ENCODE peak calls at places on chromosomes 2 and 18, in seven cellular contexts. One of them, this sample, is unnamed.
A peak's percentile ranks its signal among the peaks of the same experiment; 100 is the strongest.

GRCh38 chr2:54878182-54878581 is 154.7 kb downstream of the EML6 start:
- DNase-seq in activated T-helper 1 cell treated with anti-CD3 and anti-CD28 coated beads, Interleukin-2, amount 50 U/mL, for 16 hours: no peak
- DNase-seq in HT1080: no peak
- DNase-seq in nephron progenitor cell: no peak
- DNase-seq in left cardiac atrium: no peak
- DNase-seq in OCI-LY7: no peak
- DNase-seq in PC-9: no peak
- DNase-seq in this sample: no peak

GRCh38 chr2:118969734-118970395 is 27.9 kb downstream of the MARCO start:
- DNase-seq in left cardiac atrium: no peak
- DNase-seq in nephron progenitor cell: no peak
- DNase-seq in PC-9: peak; percentile 63
- DNase-seq in activated T-helper 1 cell treated with anti-CD3 and anti-CD28 coated beads, Interleukin-2, amount 50 U/mL, for 16 hours: no peak
- DNase-seq in HT1080: no peak
- DNase-seq in OCI-LY7: no peak
- DNase-seq in this sample: no peak

GRCh38 chr2:219386532-219387280 is 1.0 kb downstream of the DNPEP start:
- DNase-seq in OCI-LY7: peak; percentile 6
- DNase-seq in HT1080: no peak
- DNase-seq in left cardiac atrium: no peak
- DNase-seq in PC-9: no peak
- DNase-seq in activated T-helper 1 cell treated with anti-CD3 and anti-CD28 coated beads, Interleukin-2, amount 50 U/mL, for 16 hours: no peak
- DNase-seq in nephron progenitor cell: no peak
- DNase-seq in this sample: no peak

GRCh38 chr2:67854798-67855197 is 208.0 kb downstream of the C1D start:
- DNase-seq in activated T-helper 1 cell treated with anti-CD3 and anti-CD28 coated beads, Interleukin-2, amount 50 U/mL, for 16 hours: no peak
- DNase-seq in HT1080: no peak
- DNase-seq in nephron progenitor cell: no peak
- DNase-seq in PC-9: no peak
- DNase-seq in left cardiac atrium: no peak
- DNase-seq in OCI-LY7: peak; percentile 7
- DNase-seq in this sample: no peak

GRCh38 chr2:214365549-214365948 is 45.3 kb upstream of the VWC2L start:
- DNase-seq in left cardiac atrium: no peak
- DNase-seq in OCI-LY7: no peak
- DNase-seq in HT1080: no peak
- DNase-seq in nephron progenitor cell: no peak
- DNase-seq in activated T-helper 1 cell treated with anti-CD3 and anti-CD28 coated beads, Interleukin-2, amount 50 U/mL, for 16 hours: no peak
- DNase-seq in PC-9: no peak
- DNase-seq in this sample: no peak

GRCh38 chr18:74652392-74652988 is 54.8 kb downstream of the ZNF407 start:
- DNase-seq in left cardiac atrium: no peak
- DNase-seq in OCI-LY7: peak; percentile 43
- DNase-seq in HT1080: peak; percentile 50
- DNase-seq in nephron progenitor cell: no peak
- DNase-seq in PC-9: no peak
- DNase-seq in activated T-helper 1 cell treated with anti-CD3 and anti-CD28 coated beads, Interleukin-2, amount 50 U/mL, for 16 hours: no peak
- DNase-seq in this sample: no peak

GRCh38 chr2:175690113-175690716 is 311.9 kb downstream of the LNPK start:
- DNase-seq in OCI-LY7: peak; percentile 52
- DNase-seq in PC-9: peak; percentile 64
- DNase-seq in left cardiac atrium: no peak
- DNase-seq in activated T-helper 1 cell treated with anti-CD3 and anti-CD28 coated beads, Interleukin-2, amount 50 U/mL, for 16 hours: no peak
- DNase-seq in HT1080: peak; percentile 58
- DNase-seq in nephron progenitor cell: peak; percentile 41
- DNase-seq in this sample: no peak

GRCh38 chr2:137333386-137333972 is 568.1 kb downstream of the THSD7B start:
- DNase-seq in activated T-helper 1 cell treated with anti-CD3 and anti-CD28 coated beads, Interleukin-2, amount 50 U/mL, for 16 hours: no peak
- DNase-seq in PC-9: no peak
- DNase-seq in OCI-LY7: no peak
- DNase-seq in nephron progenitor cell: no peak
- DNase-seq in left cardiac atrium: no peak
- DNase-seq in HT1080: peak; percentile 12
- DNase-seq in this sample: no peak

GRCh38 chr2:237429761-237430160 is 15.8 kb upstream of the COL6A3 start:
- DNase-seq in activated T-helper 1 cell treated with anti-CD3 and anti-CD28 coated beads, Interleukin-2, amount 50 U/mL, for 16 hours: no peak
- DNase-seq in left cardiac atrium: no peak
- DNase-seq in HT1080: peak; percentile 45
- DNase-seq in PC-9: no peak
- DNase-seq in OCI-LY7: no peak
- DNase-seq in nephron progenitor cell: no peak
- DNase-seq in this sample: no peak

GRCh38 chr2:168706806-168707205 is 95.6 kb upstream of the NOSTRIN start:
- DNase-seq in OCI-LY7: no peak
- DNase-seq in HT1080: no peak
- DNase-seq in activated T-helper 1 cell treated with anti-CD3 and anti-CD28 coated beads, Interleukin-2, amount 50 U/mL, for 16 hours: no peak
- DNase-seq in left cardiac atrium: no peak
- DNase-seq in PC-9: no peak
- DNase-seq in nephron progenitor cell: no peak
- DNase-seq in this sample: no peak

GRCh38 chr2:135667045-135667444 is 74.6 kb upstream of the UBXN4 start:
- DNase-seq in OCI-LY7: no peak
- DNase-seq in nephron progenitor cell: no peak
- DNase-seq in PC-9: no peak
- DNase-seq in HT1080: no peak
- DNase-seq in activated T-helper 1 cell treated with anti-CD3 and anti-CD28 coated beads, Interleukin-2, amount 50 U/mL, for 16 hours: no peak
- DNase-seq in left cardiac atrium: no peak
- DNase-seq in this sample: no peak

GRCh38 chr2:109478906-109479493 is 134.8 kb downstream of the SEPTIN10 start:
- DNase-seq in left cardiac atrium: no peak
- DNase-seq in nephron progenitor cell: no peak
- DNase-seq in activated T-helper 1 cell treated with anti-CD3 and anti-CD28 coated beads, Interleukin-2, amount 50 U/mL, for 16 hours: no peak
- DNase-seq in OCI-LY7: no peak
- DNase-seq in PC-9: no peak
- DNase-seq in HT1080: no peak
- DNase-seq in this sample: no peak

GRCh38 chr2:222610746-222611145 is 45.1 kb downstream of the FARSB start:
- DNase-seq in OCI-LY7: no peak
- DNase-seq in PC-9: no peak
- DNase-seq in left cardiac atrium: no peak
- DNase-seq in activated T-helper 1 cell treated with anti-CD3 and anti-CD28 coated beads, Interleukin-2, amount 50 U/mL, for 16 hours: no peak
- DNase-seq in HT1080: no peak
- DNase-seq in nephron progenitor cell: no peak
- DNase-seq in this sample: no peak

GRCh38 chr2:192467953-192468660 is 273.4 kb upstream of the TMEFF2 start:
- DNase-seq in HT1080: no peak
- DNase-seq in activated T-helper 1 cell treated with anti-CD3 and anti-CD28 coated beads, Interleukin-2, amount 50 U/mL, for 16 hours: no peak
- DNase-seq in PC-9: no peak
- DNase-seq in OCI-LY7: no peak
- DNase-seq in nephron progenitor cell: no peak
- DNase-seq in left cardiac atrium: no peak
- DNase-seq in this sample: no peak

GRCh38 chr18:68275616-68276015 is 439.3 kb downstream of the TMX3 start:
- DNase-seq in OCI-LY7: no peak
- DNase-seq in nephron progenitor cell: no peak
- DNase-seq in PC-9: no peak
- DNase-seq in activated T-helper 1 cell treated with anti-CD3 and anti-CD28 coated beads, Interleukin-2, amount 50 U/mL, for 16 hours: no peak
- DNase-seq in HT1080: peak; percentile 89
- DNase-seq in left cardiac atrium: no peak
- DNase-seq in this sample: no peak

GRCh38 chr2:85423525-85423924 is 5.0 kb downstream of the SH2D6 start:
- DNase-seq in activated T-helper 1 cell treated with anti-CD3 and anti-CD28 coated beads, Interleukin-2, amount 50 U/mL, for 16 hours: no peak
- DNase-seq in OCI-LY7: no peak
- DNase-seq in left cardiac atrium: no peak
- DNase-seq in PC-9: no peak
- DNase-seq in HT1080: no peak
- DNase-seq in nephron progenitor cell: no peak
- DNase-seq in this sample: no peak

GRCh38 chr2:8413589-8414135 is 268.2 kb upstream of the ID2 start:
- DNase-seq in HT1080: no peak
- DNase-seq in OCI-LY7: no peak
- DNase-seq in left cardiac atrium: no peak
- DNase-seq in PC-9: no peak
- DNase-seq in nephron progenitor cell: no peak
- DNase-seq in activated T-helper 1 cell treated with anti-CD3 and anti-CD28 coated beads, Interleukin-2, amount 50 U/mL, for 16 hours: no peak
- DNase-seq in this sample: no peak

GRCh38 chr2:109609352-109610024 is 4.3 kb downstream of the SEPTIN10 start:
- DNase-seq in HT1080: peak; percentile 80
- DNase-seq in left cardiac atrium: no peak
- DNase-seq in PC-9: peak; percentile 50
- DNase-seq in OCI-LY7: no peak
- DNase-seq in nephron progenitor cell: no peak
- DNase-seq in activated T-helper 1 cell treated with anti-CD3 and anti-CD28 coated beads, Interleukin-2, amount 50 U/mL, for 16 hours: no peak
- DNase-seq in this sample: no peak

GRCh38 chr2:238113611-238114010 is 13.5 kb downstream of the ESPNL start:
- DNase-seq in activated T-helper 1 cell treated with anti-CD3 and anti-CD28 coated beads, Interleukin-2, amount 50 U/mL, for 16 hours: no peak
- DNase-seq in nephron progenitor cell: no peak
- DNase-seq in OCI-LY7: no peak
- DNase-seq in PC-9: no peak
- DNase-seq in HT1080: no peak
- DNase-seq in left cardiac atrium: no peak
- DNase-seq in this sample: no peak

GRCh38 chr2:65530547-65531320 is 98.3 kb upstream of the SPRED2 start:
- DNase-seq in activated T-helper 1 cell treated with anti-CD3 and anti-CD28 coated beads, Interleukin-2, amount 50 U/mL, for 16 hours: no peak
- DNase-seq in nephron progenitor cell: no peak
- DNase-seq in PC-9: no peak
- DNase-seq in OCI-LY7: no peak
- DNase-seq in left cardiac atrium: no peak
- DNase-seq in HT1080: peak; percentile 42
- DNase-seq in this sample: no peak

GRCh38 chr2:73856214-73856613 is 27.5 kb downstream of the STAMBP start:
- DNase-seq in nephron progenitor cell: no peak
- DNase-seq in PC-9: no peak
- DNase-seq in left cardiac atrium: no peak
- DNase-seq in OCI-LY7: no peak
- DNase-seq in HT1080: peak; percentile 91
- DNase-seq in activated T-helper 1 cell treated with anti-CD3 and anti-CD28 coated beads, Interleukin-2, amount 50 U/mL, for 16 hours: no peak
- DNase-seq in this sample: no peak

GRCh38 chr2:203758841-203759691 is 52.6 kb downstream of the CD28 start:
- DNase-seq in activated T-helper 1 cell treated with anti-CD3 and anti-CD28 coated beads, Interleukin-2, amount 50 U/mL, for 16 hours: no peak
- DNase-seq in OCI-LY7: no peak
- DNase-seq in nephron progenitor cell: no peak
- DNase-seq in left cardiac atrium: no peak
- DNase-seq in PC-9: peak; percentile 86
- DNase-seq in HT1080: peak; percentile 84
- DNase-seq in this sample: no peak

GRCh38 chr2:207103132-207103531 is 62.6 kb downstream of the KLF7 start:
- DNase-seq in HT1080: no peak
- DNase-seq in PC-9: no peak
- DNase-seq in activated T-helper 1 cell treated with anti-CD3 and anti-CD28 coated beads, Interleukin-2, amount 50 U/mL, for 16 hours: no peak
- DNase-seq in nephron progenitor cell: no peak
- DNase-seq in OCI-LY7: no peak
- DNase-seq in left cardiac atrium: no peak
- DNase-seq in this sample: no peak

GRCh38 chr18:11817229-11817628 is 34.0 kb upstream of the CHMP1B start:
- DNase-seq in activated T-helper 1 cell treated with anti-CD3 and anti-CD28 coated beads, Interleukin-2, amount 50 U/mL, for 16 hours: no peak
- DNase-seq in left cardiac atrium: no peak
- DNase-seq in OCI-LY7: no peak
- DNase-seq in PC-9: no peak
- DNase-seq in nephron progenitor cell: no peak
- DNase-seq in HT1080: no peak
- DNase-seq in this sample: no peak

GRCh38 chr2:117948585-117948984 is 65.3 kb downstream of the CCDC93 start:
- DNase-seq in OCI-LY7: peak; percentile 18
- DNase-seq in PC-9: no peak
- DNase-seq in activated T-helper 1 cell treated with anti-CD3 and anti-CD28 coated beads, Interleukin-2, amount 50 U/mL, for 16 hours: no peak
- DNase-seq in HT1080: no peak
- DNase-seq in left cardiac atrium: no peak
- DNase-seq in nephron progenitor cell: no peak
- DNase-seq in this sample: no peak

GRCh38 chr2:11583840-11584529 is 50.1 kb downstream of the GREB1 start:
- DNase-seq in activated T-helper 1 cell treated with anti-CD3 and anti-CD28 coated beads, Interleukin-2, amount 50 U/mL, for 16 hours: peak; percentile 69
- DNase-seq in nephron progenitor cell: peak; percentile 81
- DNase-seq in left cardiac atrium: peak; percentile 70
- DNase-seq in HT1080: peak; percentile 93
- DNase-seq in PC-9: peak; percentile 72
- DNase-seq in OCI-LY7: peak; percentile 59
- DNase-seq in this sample: peak; percentile 68

This sample was measured in stimulated activated CD8-positive, alpha-beta memory T cell treated with anti-CD3 and anti-CD28 coated beads, Interleukin-15, amount 100 ng/mL, for 24 hours.